ENCODE peak calls at places on chromosome 9, in four cellular contexts. L is astrocyte, R is tibial nerve, X is heart left ventricle. H is an unnamed sample.
A peak's percentile ranks its signal among the peaks of the same experiment; 100 is the strongest.

GRCh38 chr9:37753489-37754190 is at the start of gene TRMT10B:
- DNase-seq in L (peak; percentile 63), R (peak; percentile 41), X (peak; percentile 70), H (peak; percentile 10)

GRCh38 chr9:104788251-104788650 is 24.3 kb downstream of the NIPSNAP3B start:
- DNase-seq in L (no peak), R (no peak), X (no peak), H (no peak)

GRCh38 chr9:110206388-110206787 is 1.6 kb downstream of the C9orf152 start:
- DNase-seq in L (no peak), R (no peak), X (no peak), H (no peak)

GRCh38 chr9:7143801-7144200 is 386.0 kb downstream of the KDM4C start:
- DNase-seq in L (no peak), R (no peak), X (no peak), H (no peak)

GRCh38 chr9:10443805-10444204 is 169.0 kb downstream of the PTPRD start:
- DNase-seq in L (no peak), R (no peak), X (no peak), H (no peak)

GRCh38 chr9:127873886-127874285 is 3.6 kb downstream of the AK1 start:
- DNase-seq in L (no peak), R (peak; percentile 63), X (peak; percentile 81), H (no peak)

GRCh38 chr9:131807131-131807990 is 67.5 kb upstream of the RAPGEF1 start:
- DNase-seq in L (no peak), R (no peak), X (no peak), H (no peak)

GRCh38 chr9:134187821-134188420 is 23.6 kb upstream of the RNU6ATAC start:
- DNase-seq in L (no peak), R (no peak), X (no peak), H (no peak)

GRCh38 chr9:82488702-82489578 is 500.4 kb downstream of the SPATA31D1 start:
- DNase-seq in L (peak; percentile 100), R (peak; percentile 64), X (peak; percentile 57), H (peak; percentile 69)

GRCh38 chr9:15293084-15293483 is 13.9 kb downstream of the TTC39B start:
- DNase-seq in L (no peak), R (no peak), X (no peak), H (no peak)

GRCh38 chr9:131658753-131659129 is 81.1 kb downstream of the RAPGEF1 start:
- DNase-seq in L (no peak), R (no peak), X (no peak), H (no peak)

GRCh38 chr9:116653580-116654355 is 33.3 kb upstream of the TRIM32 start:
- DNase-seq in L (no peak), R (no peak), X (peak; percentile 41), H (no peak)

GRCh38 chr9:124349675-124350484 is 65.4 kb downstream of the PSMB7 start:
- DNase-seq in L (no peak), R (no peak), X (no peak), H (no peak)

GRCh38 chr9:27622688-27623340 is 49.5 kb upstream of the C9orf72 start:
- DNase-seq in L (no peak), R (no peak), X (no peak), H (no peak)

GRCh38 chr9:126694206-126695081 is 80.7 kb downstream of the LMX1B start:
- DNase-seq in L (no peak), R (no peak), X (no peak), H (no peak)

GRCh38 chr9:38107811-38108304 is 38.8 kb upstream of the SHB start:
- DNase-seq in L (peak; percentile 10), R (no peak), X (no peak), H (no peak)

GRCh38 chr9:20378851-20379250 is 243.4 kb downstream of the MLLT3 start:
- DNase-seq in L (no peak), R (no peak), X (no peak), H (no peak)

GRCh38 chr9:90860826-90861225 is 59.2 kb downstream of the SYK start:
- DNase-seq in L (no peak), R (peak; percentile 36), X (no peak), H (no peak)

DNA sequence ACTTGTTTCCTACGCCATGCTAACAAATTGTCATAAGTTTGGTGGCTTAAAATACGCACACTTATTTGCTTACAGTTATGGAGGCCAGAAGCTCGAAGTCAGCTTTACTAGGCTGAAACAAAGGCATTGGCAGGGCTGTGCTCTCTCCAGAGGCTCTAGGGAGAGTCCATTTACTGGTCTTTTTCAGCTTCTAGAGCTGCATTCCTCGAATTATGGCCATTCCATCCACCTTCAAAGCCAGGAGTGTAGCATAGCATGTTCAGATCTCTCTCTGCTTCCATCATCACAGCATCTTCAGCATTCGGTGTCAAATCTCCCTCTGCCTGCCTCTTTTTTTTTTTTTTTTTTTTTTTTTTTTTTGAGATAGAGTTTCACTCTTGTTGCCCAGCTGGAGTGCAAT is 670.2 kb downstream of the ACTL7B start:
- DNase-seq in L (no peak), R (no peak), X (no peak), H (no peak)
- H3K9me3 ChIP-seq in L (no peaks in the 10 kb centered on the region), R (no peaks in the 10 kb centered on the region), X (no peaks in the 10 kb centered on the region), H (no peaks in the 10 kb centered on the region)

DNA sequence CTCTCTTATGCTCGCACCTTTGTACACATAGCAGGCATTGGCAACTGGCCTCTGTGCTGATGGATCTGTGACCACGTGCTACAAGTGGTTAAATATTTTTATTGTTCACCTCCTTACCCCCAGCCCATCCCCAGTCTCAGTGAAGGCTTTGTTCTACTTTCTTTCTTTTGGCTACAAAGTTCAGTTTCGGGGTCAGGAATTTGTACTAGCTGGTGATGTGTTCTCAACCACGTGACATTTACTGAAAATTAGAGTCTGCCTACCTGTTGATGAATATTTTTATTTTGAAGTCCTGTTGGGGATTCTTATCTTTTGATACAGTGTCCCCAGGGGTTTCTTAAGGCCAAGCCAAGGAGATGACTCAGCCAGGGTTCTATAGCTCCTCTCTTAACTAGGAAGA is 47.8 kb downstream of the C9orf57 start:
- DNase-seq in L (no peak), R (no peak), X (no peak), H (no peak)
- TF ChIP-seq CTCF in L (no peak), R (no peak), X (no peak), H (no peak)

DNA sequence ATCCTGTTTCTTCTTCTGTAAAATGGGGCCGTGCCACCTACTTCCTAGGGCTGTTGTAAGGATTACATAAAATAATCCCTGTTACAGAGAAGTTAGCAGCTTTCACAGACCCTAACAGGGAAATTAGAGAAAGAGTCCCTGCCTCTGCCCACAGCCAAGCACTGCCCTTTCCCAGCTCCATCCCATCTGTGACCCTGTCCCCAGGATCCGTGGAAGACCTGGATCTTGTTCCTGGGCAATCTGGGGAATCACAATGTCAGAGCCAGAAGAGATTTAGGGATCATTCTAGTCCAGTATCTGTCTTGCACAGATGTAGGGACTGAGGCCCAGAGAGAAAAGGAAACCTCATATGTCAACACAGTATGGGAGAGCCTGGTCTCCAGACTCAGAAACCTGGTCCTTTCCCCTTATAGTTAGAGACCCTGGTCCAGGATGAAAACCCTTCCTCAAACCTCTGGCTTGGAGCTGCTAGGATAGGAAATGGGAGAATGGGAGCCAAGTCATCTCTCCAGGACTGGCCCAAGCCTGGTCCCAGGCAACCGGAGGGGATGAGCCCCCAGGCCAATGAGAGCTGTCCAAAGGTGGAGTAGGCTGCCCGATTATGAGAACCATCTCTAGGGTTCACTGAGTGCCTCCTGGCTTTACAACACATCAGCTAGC is 12.5 kb downstream of the LHX6 start:
- DNase-seq in L (no peak), R (no peak), X (no peak), H (no peak)
- H3K27me3 ChIP-seq in L (peaks cover 97% of the 10 kb centered on the region), R (peaks cover 99% of the 10 kb centered on the region), X (peaks cover 95% of the 10 kb centered on the region), H (peaks cover 92% of the 10 kb centered on the region)

DNA sequence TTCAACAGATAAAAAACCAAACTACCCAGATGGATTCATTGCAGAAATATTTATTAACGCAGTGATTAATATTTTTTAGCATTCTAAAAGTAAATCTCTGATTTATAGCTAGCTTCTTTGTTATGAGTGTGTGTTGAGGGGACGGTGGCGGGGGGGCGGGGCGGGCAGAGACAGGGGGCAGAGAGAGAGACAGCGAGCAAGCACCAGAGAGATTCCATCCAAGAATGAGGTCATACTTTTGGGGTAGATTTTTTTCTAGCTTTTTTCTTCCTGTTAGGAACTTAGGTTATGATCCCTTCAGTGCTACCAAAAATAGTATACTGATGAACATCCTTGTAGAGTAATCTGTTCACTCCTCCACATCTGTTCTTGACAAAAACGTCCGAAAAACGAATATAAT is 500 bp upstream of the ZNF883 start:
- DNase-seq in L (no peak), R (no peak), X (no peak), H (no peak)
- H3K9me3 ChIP-seq in L (peaks cover under 1% of the 10 kb centered on the region), R (no peaks in the 10 kb centered on the region), X (peaks cover 37% of the 10 kb centered on the region), H (peaks cover 6% of the 10 kb centered on the region)

GRCh38 chr9:93965830-93966577 is 10.8 kb upstream of the BARX1 start:
- DNase-seq in L (no peak), R (no peak), X (no peak), H (no peak)
- TF ChIP-seq CTCF in L (no peak), R (no peak), X (no peak), H (no peak)

GRCh38 chr9:2856400-2856799 is 12.5 kb upstream of the PUM3 start:
- DNase-seq in L (no peak), R (no peak), X (no peak), H (no peak)
- H3K27me3 ChIP-seq in L (peaks cover 3% of the 10 kb centered on the region), R (peaks cover 5% of the 10 kb centered on the region), X (no peaks in the 10 kb centered on the region), H (peaks cover 13% of the 10 kb centered on the region)

DNA sequence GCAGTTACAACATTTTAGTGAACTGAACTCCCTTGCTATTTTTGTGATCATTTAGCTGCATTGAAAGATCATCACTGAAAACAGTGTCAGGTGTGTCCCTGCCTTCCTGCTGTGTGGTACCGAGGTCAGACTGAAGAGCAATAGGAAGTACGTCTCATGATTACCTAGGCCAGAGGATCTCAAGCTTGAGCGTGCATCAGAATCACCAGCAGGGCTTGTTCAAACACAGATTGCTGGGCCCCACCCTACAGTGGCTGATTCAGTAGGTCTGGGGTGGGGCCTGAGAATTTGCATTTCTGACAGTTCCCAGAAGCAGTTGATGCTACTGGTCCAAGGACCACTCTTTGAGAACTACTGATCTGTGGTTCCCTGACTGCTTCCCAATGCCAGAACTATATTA is 159.6 kb downstream of the ACTL7B start:
- DNase-seq in L (no peak), R (no peak), X (no peak), H (no peak)
- H3K9me3 ChIP-seq in L (peaks cover 17% of the 10 kb centered on the region), R (no peaks in the 10 kb centered on the region), X (peaks cover 8% of the 10 kb centered on the region), H (no peaks in the 10 kb centered on the region)